ENCODE peak calls at places on chromosomes 4 and X, in ten cellular contexts. G is effector memory CD4-positive, alpha-beta T cell; X is ovary; N is transverse colon; U is Peyer's patch; A is CD8-positive, alpha-beta T cell; T is uterus; C is stomach; I is bronchial epithelial cell; J is fibroblast of lung. H is an unnamed sample.

GRCh38 chr4:156493858-156494257 is 477.7 kb downstream of the PDGFC start:
- DNase-seq in G (no peak), X (no peak), N (no peak), U (no peak), A (no peak), T (no peak), C (no peak), I (no peak), J (peak; percentile 76), H (no peak)

GRCh38 chrX:40151211-40152172 is 53.7 kb upstream of the BCOR start:
- DNase-seq in G (no peak), X (peak; percentile 67), N (no peak), U (no peak), A (no peak), T (no peak), C (peak; percentile 71), I (no peak), J (no peak), H (peak; percentile 22)

GRCh38 chrX:153733651-153734240 is 9.1 kb downstream of the ABCD1 start:
- DNase-seq in G (no peak), X (no peak), N (no peak), U (no peak), A (no peak), T (no peak), C (no peak), I (no peak), J (no peak), H (no peak)

GRCh38 chr4:36235306-36235705 is 9.0 kb downstream of the ARAP2 start:
- DNase-seq in G (no peak), X (no peak), N (no peak), U (no peak), A (no peak), T (no peak), C (no peak), I (peak; percentile 86), J (peak; percentile 61), H (no peak)

GRCh38 chrX:42143866-42144592 is 220.7 kb upstream of the CASK start:
- DNase-seq in G (no peak), X (no peak), N (no peak), U (no peak), A (no peak), T (no peak), C (no peak), I (no peak), J (peak; percentile 6), H (no peak)

GRCh38 chr4:84291984-84292383 is 207.1 kb downstream of the NKX6-1 start:
- DNase-seq in G (no peak), X (no peak), N (no peak), U (no peak), A (no peak), T (no peak), C (no peak), I (no peak), J (no peak), H (no peak)

GRCh38 chrX:68828740-68829593 is at the start of gene EFNB1:
- DNase-seq in G (peak; percentile 80), X (peak; percentile 91), N (peak; percentile 93), U (peak; percentile 90), A (peak; percentile 81), T (peak; percentile 92), C (peak; percentile 92), I (peak; percentile 82), J (peak; percentile 95), H (peak; percentile 93)

GRCh38 chrX:45758319-45758718 is 557.6 kb upstream of the DIPK2B start:
- DNase-seq in G (no peak), X (no peak), N (peak; percentile 17), U (no peak), A (peak; percentile 20), T (no peak), C (no peak), I (peak; percentile 74), J (peak; percentile 96), H (no peak)

GRCh38 chr4:155085843-155086530 is 122.4 kb upstream of the NPY2R start:
- DNase-seq in G (no peak), X (no peak), N (no peak), U (no peak), A (no peak), T (no peak), C (no peak), I (peak; percentile 41), J (peak; percentile 58), H (no peak)

GRCh38 chrX:116204947-116205346 is 34.4 kb downstream of the AGTR2 start:
- DNase-seq in G (no peak), X (no peak), N (no peak), U (no peak), A (no peak), T (no peak), C (no peak), I (peak; percentile 7), J (peak; percentile 0), H (no peak)

GRCh38 chr4:183100298-183100599 is 1.2 kb downstream of the WWC2 start:
- DNase-seq in G (no peak), X (no peak), N (no peak), U (no peak), A (no peak), T (no peak), C (no peak), I (no peak), J (no peak), H (no peak)

GRCh38 chrX:56728752-56729151 is 291 bp upstream of the NBDY start:
- DNase-seq in G (no peak), X (no peak), N (peak; percentile 20), U (no peak), A (peak; percentile 11), T (no peak), C (no peak), I (no peak), J (peak; percentile 32), H (no peak)

DNA sequence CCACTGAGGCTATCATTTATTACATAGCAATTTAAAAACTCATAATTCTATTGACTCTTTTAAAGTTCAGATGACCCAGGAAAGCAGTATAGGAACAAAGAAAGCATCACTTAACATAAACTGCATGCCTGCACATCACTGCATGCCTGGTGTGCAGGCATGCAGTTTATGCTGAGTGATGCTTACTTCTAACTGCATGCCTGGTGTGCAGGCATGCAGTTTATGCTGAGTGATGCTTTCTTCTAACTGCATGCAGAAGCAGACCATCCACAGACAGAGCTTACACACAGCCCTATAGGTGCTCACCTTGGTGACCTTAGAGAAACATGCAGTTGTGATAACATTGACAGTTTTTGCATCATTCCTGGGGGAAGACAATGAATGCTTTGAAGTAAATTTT is 17.0 kb downstream of the SDAD1 start:
- DNase-seq in G (no peak), X (no peak), N (no peak), U (no peak), A (no peak), T (no peak), C (no peak), I (no peak), J (no peak), H (no peak)
- H3K36me3 ChIP-seq in G (peaks cover 69% of the 10 kb centered on the region), X (peaks cover 2% of the 10 kb centered on the region), N (peaks cover 2% of the 10 kb centered on the region), U (no peaks in the 10 kb centered on the region), A (peaks cover 56% of the 10 kb centered on the region), T (no peaks in the 10 kb centered on the region), C (peaks cover 100% of the 10 kb centered on the region), I (peaks cover 17% of the 10 kb centered on the region), J (peaks cover 5% of the 10 kb centered on the region), H (no peaks in the 10 kb centered on the region)

GRCh38 chrX:71604796-71605568 is 13.3 kb downstream of the CXCR3 start:
- DNase-seq in G (no peak), X (no peak), N (no peak), U (no peak), A (no peak), T (no peak), C (no peak), I (no peak), J (no peak), H (no peak)

GRCh38 chrX:71604141-71604540 is 14.2 kb downstream of the CXCR3 start:
- DNase-seq in G (no peak), X (no peak), N (no peak), U (no peak), A (no peak), T (no peak), C (no peak), I (no peak), J (peak; percentile 24), H (no peak)

GRCh38 chrX:71609095-71609750 is 9.1 kb downstream of the CXCR3 start:
- DNase-seq in G (no peak), X (no peak), N (no peak), U (no peak), A (no peak), T (no peak), C (no peak), I (no peak), J (no peak), H (no peak)

GRCh38 chrX:71606536-71607216 is 11.6 kb downstream of the CXCR3 start:
- DNase-seq in G (no peak), X (no peak), N (no peak), U (no peak), A (peak; percentile 53), T (no peak), C (no peak), I (no peak), J (no peak), H (no peak)

DNA sequence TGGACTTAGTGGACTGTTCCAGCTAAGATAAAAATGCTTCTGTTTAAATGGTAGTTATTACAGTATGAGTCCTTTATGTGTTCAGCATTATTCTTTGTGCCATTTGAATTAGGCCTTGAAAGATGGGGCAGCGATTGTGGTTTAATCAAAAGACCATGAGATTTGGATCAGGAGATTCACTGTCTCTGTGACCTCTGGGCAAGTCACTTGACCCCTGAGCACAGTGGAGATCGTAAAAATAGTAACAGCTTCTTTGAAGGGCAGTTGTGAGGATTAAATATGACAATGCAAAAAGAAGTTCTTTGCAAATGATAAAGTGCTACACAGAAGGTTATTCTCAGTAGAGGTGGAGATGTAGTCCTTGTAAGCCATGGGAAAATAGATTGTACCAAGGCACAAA is 10.8 kb downstream of the CXCR3 start:
- DNase-seq in G (no peak), X (no peak), N (no peak), U (no peak), A (no peak), T (no peak), C (no peak), I (no peak), J (no peak), H (no peak)
- H3K36me3 ChIP-seq in G (peaks cover 30% of the 10 kb centered on the region), X (no peaks in the 10 kb centered on the region), N (no peaks in the 10 kb centered on the region), U (no peaks in the 10 kb centered on the region), A (peaks cover 42% of the 10 kb centered on the region), T (no peaks in the 10 kb centered on the region), C (peaks cover 87% of the 10 kb centered on the region), I (peaks cover 15% of the 10 kb centered on the region), J (peaks cover 4% of the 10 kb centered on the region), H (no peaks in the 10 kb centered on the region)

GRCh38 chrX:148662014-148662413 is 161.6 kb downstream of the AFF2 start:
- DNase-seq in G (no peak), X (no peak), N (no peak), U (no peak), A (no peak), T (no peak), C (no peak), I (no peak), J (no peak), H (no peak)
- H3K36me3 ChIP-seq in G (no peaks in the 10 kb centered on the region), X (no peaks in the 10 kb centered on the region), N (no peaks in the 10 kb centered on the region), U (no peaks in the 10 kb centered on the region), A (no peaks in the 10 kb centered on the region), T (no peaks in the 10 kb centered on the region), C (no peaks in the 10 kb centered on the region), I (no peaks in the 10 kb centered on the region), J (no peaks in the 10 kb centered on the region), H (no peaks in the 10 kb centered on the region)

DNA sequence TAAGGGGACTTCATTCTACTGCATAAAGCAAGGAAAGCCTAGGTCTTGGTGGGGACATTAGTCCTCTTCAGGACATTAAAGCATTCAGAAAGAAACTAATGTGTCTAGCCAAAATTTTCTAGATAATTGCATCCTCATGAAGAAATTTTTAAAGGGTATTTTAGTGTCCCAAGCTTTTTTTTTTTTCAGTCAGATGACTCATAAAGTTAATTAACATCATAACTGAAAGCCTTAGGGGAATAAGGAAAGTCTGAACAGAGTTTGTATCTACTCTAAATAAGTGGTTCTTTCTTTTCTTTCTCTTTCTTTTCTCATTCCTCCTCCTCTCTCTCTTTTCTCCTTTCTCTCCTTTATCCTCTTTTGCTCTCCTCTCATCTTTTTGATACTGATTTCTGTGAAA is 202.4 kb downstream of the ADAMTS3 start:
- DNase-seq in G (no peak), X (no peak), N (no peak), U (no peak), A (no peak), T (no peak), C (no peak), I (peak; percentile 15), J (no peak), H (no peak)
- H3K36me3 ChIP-seq in G (no peaks in the 10 kb centered on the region), X (no peaks in the 10 kb centered on the region), N (no peaks in the 10 kb centered on the region), U (no peaks in the 10 kb centered on the region), A (no peaks in the 10 kb centered on the region), T (no peaks in the 10 kb centered on the region), C (no peaks in the 10 kb centered on the region), I (no peaks in the 10 kb centered on the region), J (no peaks in the 10 kb centered on the region), H (no peaks in the 10 kb centered on the region)